ENCODE peak calls at places on chromosomes 5 and 9, in ten cellular contexts. D is GM12865, M is cardiac muscle cell, H is WERI-Rb-1, C is stomach, K is fibroblast of lung, X is pancreas, V is brain microvascular endothelial cell, P is HFF-Myc, I is lung. N is an unnamed sample.

GRCh38 chr9:14203366-14204056 is 110.4 kb downstream of the NFIB start:
- DNase-seq in D (no peak), M (peak), H (no peak), C (peak), K (peak), X (peak), V (peak), P (no peak), I (peak), N (peak)

GRCh38 chr9:133278161-133279131 is 3.4 kb upstream of the ABO start:
- DNase-seq in D (no peak), M (no peak), H (no peak), C (peak), K (no peak), X (no peak), V (no peak), P (no peak), I (no peak), N (no peak)

GRCh38 chr5:149221326-149221725 is 50.3 kb upstream of the AFAP1L1 start:
- DNase-seq in D (no peak), M (peak), H (no peak), C (no peak), K (peak), X (no peak), V (no peak), P (no peak), I (no peak), N (peak)

GRCh38 chr5:76294573-76294972 is 108.5 kb upstream of the IQGAP2 start:
- DNase-seq in D (peak), M (no peak), H (no peak), C (no peak), K (no peak), X (no peak), V (peak), P (no peak), I (no peak), N (no peak)

GRCh38 chr5:52786937-52787599 is 648 bp upstream of the ITGA1 start:
- DNase-seq in D (peak), M (peak), H (peak), C (peak), K (no peak), X (peak), V (no peak), P (no peak), I (peak), N (no peak)

GRCh38 chr9:128911529-128912035 is 9.2 kb upstream of the PHYHD1 start:
- DNase-seq in D (no peak), M (peak), H (no peak), C (no peak), K (peak), X (no peak), V (peak), P (no peak), I (peak), N (peak)

GRCh38 chr5:89929834-89930233 is 479.7 kb downstream of the CETN3 start:
- DNase-seq in D (no peak), M (peak), H (no peak), C (no peak), K (peak), X (no peak), V (no peak), P (no peak), I (no peak), N (peak)

GRCh38 chr5:6399978-6400910 is 21.9 kb upstream of the MED10 start:
- DNase-seq in D (no peak), M (peak), H (no peak), C (no peak), K (peak), X (no peak), V (peak), P (peak), I (no peak), N (peak)

GRCh38 chr9:81522721-81523551 is 166.4 kb downstream of the TLE1 start:
- DNase-seq in D (peak), M (peak), H (peak), C (no peak), K (peak), X (no peak), V (peak), P (peak), I (no peak), N (peak)

GRCh38 chr9:114745108-114745848 is 60.6 kb downstream of the TNFSF15 start:
- DNase-seq in D (no peak), M (peak), H (no peak), C (no peak), K (peak), X (no peak), V (peak), P (no peak), I (no peak), N (peak)

GRCh38 chr9:967851-968641 is 8.4 kb upstream of the DMRT3 start:
- DNase-seq in D (no peak), M (no peak), H (no peak), C (no peak), K (no peak), X (no peak), V (no peak), P (no peak), I (peak), N (no peak)

GRCh38 chr9:5632540-5632939 is 3.6 kb downstream of the RIC1 start:
- DNase-seq in D (peak), M (no peak), H (no peak), C (no peak), K (no peak), X (no peak), V (no peak), P (no peak), I (no peak), N (no peak)

GRCh38 chr9:104686081-104686480 is 8.2 kb upstream of the OR13D1 start:
- DNase-seq in D (peak), M (no peak), H (no peak), C (no peak), K (no peak), X (no peak), V (no peak), P (no peak), I (no peak), N (no peak)

GRCh38 chr9:14007199-14007769 is 306.7 kb downstream of the NFIB start:
- DNase-seq in D (no peak), M (no peak), H (no peak), C (no peak), K (no peak), X (no peak), V (no peak), P (no peak), I (no peak), N (no peak)

GRCh38 chr9:110426052-110426709 is 88.5 kb upstream of the TXNDC8 start:
- DNase-seq in D (no peak), M (peak), H (no peak), C (no peak), K (peak), X (no peak), V (no peak), P (no peak), I (no peak), N (peak)

GRCh38 chr9:121651295-121652036 is at the start of gene DAB2IP:
- DNase-seq in D (no peak), M (peak), H (peak), C (peak), K (peak), X (peak), V (no peak), P (no peak), I (no peak), N (peak)

GRCh38 chr5:81948349-81948748 is 23.5 kb upstream of the ATG10 start:
- DNase-seq in D (no peak), M (peak), H (no peak), C (no peak), K (peak), X (no peak), V (no peak), P (no peak), I (peak), N (peak)

GRCh38 chr5:143055596-143056330 is 285.6 kb downstream of the ARHGAP26 start:
- DNase-seq in D (peak), M (peak), H (no peak), C (no peak), K (peak), X (no peak), V (no peak), P (no peak), I (no peak), N (peak)

GRCh38 chr9:113921366-113921765 is 45.3 kb downstream of the ZNF618 start:
- DNase-seq in D (no peak), M (no peak), H (no peak), C (no peak), K (no peak), X (no peak), V (no peak), P (no peak), I (no peak), N (no peak)

GRCh38 chr5:141476132-141476909 is 555 bp downstream of the PCDHGC3 start:
- DNase-seq in D (peak), M (peak), H (no peak), C (peak), K (peak), X (peak), V (peak), P (peak), I (no peak), N (peak)

GRCh38 chr5:148910686-148911361 is 84.4 kb downstream of the ADRB2 start:
- DNase-seq in D (no peak), M (peak), H (no peak), C (peak), K (peak), X (no peak), V (peak), P (no peak), I (peak), N (peak)

GRCh38 chr5:40634154-40634553 is 45.6 kb upstream of the PTGER4 start:
- DNase-seq in D (no peak), M (no peak), H (no peak), C (no peak), K (no peak), X (no peak), V (no peak), P (no peak), I (no peak), N (no peak)

GRCh38 chr9:136530472-136531089 is 15.3 kb downstream of the NOTCH1 start:
- DNase-seq in D (no peak), M (no peak), H (no peak), C (no peak), K (no peak), X (no peak), V (no peak), P (no peak), I (no peak), N (no peak)

GRCh38 chr5:78562719-78563330 is 85.7 kb downstream of the LHFPL2 start:
- DNase-seq in D (no peak), M (no peak), H (peak), C (no peak), K (no peak), X (peak), V (no peak), P (no peak), I (no peak), N (no peak)

GRCh38 chr9:4297795-4298254 is 2.0 kb downstream of the GLIS3 start:
- DNase-seq in D (peak), M (peak), H (peak), C (peak), K (peak), X (peak), V (peak), P (no peak), I (peak), N (peak)

GRCh38 chr5:50968296-50969206 is 302.1 kb downstream of the PARP8 start:
- DNase-seq in D (no peak), M (no peak), H (no peak), C (no peak), K (no peak), X (no peak), V (no peak), P (no peak), I (no peak), N (no peak)

GRCh38 chr5:84385705-84386104 is 1.0 kb upstream of the EDIL3 start:
- DNase-seq in D (no peak), M (no peak), H (no peak), C (no peak), K (no peak), X (no peak), V (no peak), P (no peak), I (no peak), N (no peak)

DNA sequence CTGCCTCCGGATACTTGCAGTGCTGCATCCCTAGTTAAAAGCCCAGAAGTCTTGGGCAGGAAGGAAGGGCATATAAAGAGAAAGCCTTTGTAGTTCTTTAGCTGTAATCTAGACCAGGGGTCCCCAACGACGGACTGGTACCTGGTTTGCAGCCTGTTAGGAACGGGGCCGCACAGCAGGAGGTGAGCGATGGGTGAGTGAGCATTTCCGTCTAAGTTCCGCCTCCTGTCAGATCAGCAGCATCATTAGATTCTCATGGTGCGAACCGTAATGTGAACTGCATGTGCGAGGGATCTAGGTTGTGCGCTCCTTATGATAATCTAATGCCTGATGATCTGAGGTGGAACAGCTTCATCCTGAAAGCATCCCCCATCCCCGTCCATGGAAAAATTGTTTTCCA is 1.6 kb upstream of the SMIM15 start:
- DNase-seq in D (no peak), M (no peak), H (no peak), C (no peak), K (no peak), X (no peak), V (no peak), P (no peak), I (no peak), N (no peak)
- H3K4me3 ChIP-seq in D (no peak), M (peak), H (no peak), C (no peak), K (peak), X (no peak), V (no peak), P (peak), I (no peak), N (no peak)

GRCh38 chr5:9549941-9550340 is 4.1 kb upstream of the SEMA5A start:
- DNase-seq in D (no peak), M (no peak), H (no peak), C (no peak), K (peak), X (no peak), V (peak), P (no peak), I (no peak), N (no peak)
- TF ChIP-seq CTCF in D (no peak), M (no peak), H (no peak), C (no peak), K (no peak), X (no peak), V (no peak), P (no peak), I (no peak), N (no peak)

GRCh38 chr9:78437721-78438610 is 141.0 kb downstream of the PSAT1 start:
- DNase-seq in D (no peak), M (no peak), H (peak), C (no peak), K (no peak), X (no peak), V (no peak), P (no peak), I (no peak), N (no peak)

GRCh38 chr9:78436873-78437272 is 139.9 kb downstream of the PSAT1 start:
- DNase-seq in D (no peak), M (no peak), H (no peak), C (no peak), K (no peak), X (no peak), V (no peak), P (no peak), I (no peak), N (no peak)

GRCh38 chr9:78439866-78440830 is 143.2 kb downstream of the PSAT1 start:
- DNase-seq in D (no peak), M (no peak), H (no peak), C (no peak), K (no peak), X (no peak), V (no peak), P (no peak), I (no peak), N (no peak)

GRCh38 chr9:78439192-78439865 is 142.4 kb downstream of the PSAT1 start:
- DNase-seq in D (peak), M (peak), H (peak), C (peak), K (peak), X (peak), V (peak), P (peak), I (peak), N (peak)

DNA sequence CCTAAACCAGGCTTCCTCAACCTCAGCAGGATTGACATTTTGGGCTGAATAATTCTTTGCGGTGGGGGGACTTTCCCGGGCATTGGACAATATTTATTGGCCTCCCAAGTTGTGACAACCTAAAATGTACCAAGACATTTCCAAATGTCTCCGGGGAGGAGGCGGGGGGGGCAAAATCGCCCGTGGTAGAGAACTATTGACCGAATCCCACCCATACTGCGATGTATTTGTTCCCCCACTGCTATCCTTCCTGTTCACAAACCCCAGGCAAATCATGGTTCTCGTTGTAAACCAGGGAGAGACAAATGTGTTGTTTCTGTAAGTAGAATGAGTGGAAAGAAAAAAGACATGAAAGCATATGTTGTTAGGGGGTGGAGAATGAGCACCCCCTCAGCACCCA is 141.8 kb downstream of the PSAT1 start:
- DNase-seq in D (no peak), M (no peak), H (no peak), C (no peak), K (no peak), X (no peak), V (no peak), P (no peak), I (no peak), N (no peak)
- H3K4me3 ChIP-seq in D (no peak), M (no peak), H (peak), C (no peak), K (no peak), X (no peak), V (no peak), P (no peak), I (no peak), N (no peak)

GRCh38 chr5:177458122-177458681 is 11.6 kb downstream of the PRR7 start:
- DNase-seq in D (no peak), M (no peak), H (no peak), C (no peak), K (no peak), X (no peak), V (no peak), P (no peak), I (no peak), N (no peak)

GRCh38 chr5:177455661-177456590 is 9.3 kb downstream of the PRR7 start:
- DNase-seq in D (peak), M (peak), H (peak), C (peak), K (peak), X (peak), V (peak), P (no peak), I (peak), N (peak)

GRCh38 chr5:177458912-177459350 is 12.3 kb downstream of the PRR7 start:
- DNase-seq in D (no peak), M (peak), H (no peak), C (no peak), K (peak), X (no peak), V (peak), P (no peak), I (no peak), N (no peak)

GRCh38 chr5:177456591-177456964 is 10.0 kb downstream of the PRR7 start:
- DNase-seq in D (no peak), M (no peak), H (no peak), C (no peak), K (no peak), X (no peak), V (no peak), P (no peak), I (no peak), N (no peak)

DNA sequence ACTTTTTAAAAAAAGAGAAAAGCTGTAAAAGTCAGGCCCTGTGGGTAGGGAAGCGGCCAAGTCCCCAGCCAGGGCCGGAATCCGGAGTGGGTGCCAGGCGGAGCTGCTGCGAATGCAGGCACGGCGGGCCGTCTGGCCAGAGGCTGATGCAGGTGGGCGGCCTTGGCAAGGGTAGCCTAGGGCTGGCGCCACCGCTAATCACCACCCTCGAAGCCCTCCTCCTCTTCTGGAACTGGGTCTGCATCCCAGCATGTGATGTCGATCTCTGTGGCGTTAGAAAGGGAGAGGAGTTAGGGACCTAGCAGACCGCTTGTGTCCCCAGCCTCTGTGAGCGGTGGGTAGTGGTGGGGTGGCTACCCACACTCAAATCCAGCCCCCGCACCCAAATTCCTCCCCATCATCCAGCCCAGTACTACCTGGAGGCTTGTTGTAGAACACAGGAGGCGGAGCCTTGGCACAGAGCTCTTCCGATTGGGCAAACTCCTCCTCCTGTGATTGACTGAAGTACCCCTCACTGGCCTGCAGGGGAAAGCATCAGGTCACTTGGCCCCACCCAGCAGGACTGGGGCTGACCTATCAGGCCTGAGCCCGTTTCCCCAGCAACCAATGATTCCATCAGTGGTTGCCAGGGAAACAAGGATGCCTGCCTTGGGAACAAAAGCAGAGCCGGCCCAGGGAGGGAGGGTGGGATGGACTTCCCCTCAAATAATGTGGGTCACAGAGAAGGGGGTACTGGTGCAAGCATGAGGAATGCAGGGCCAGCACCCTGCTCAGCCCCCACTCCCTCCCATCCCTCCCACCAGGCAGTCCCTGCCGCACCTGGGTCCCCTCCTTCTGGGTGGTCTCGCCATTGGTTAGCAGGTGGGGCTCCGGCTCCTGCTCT is 10.9 kb downstream of the PRR7 start:
- DNase-seq in D (peak), M (peak), H (peak), C (peak), K (peak), X (no peak), V (peak), P (peak), I (peak), N (peak)
- TF ChIP-seq CTCF in D (peak), M (peak), H (peak), C (peak), K (peak), X (no peak), V (peak), P (peak), I (no peak), N (peak)

GRCh38 chr5:96128204-96128864 is 166.7 kb upstream of the ELL2 start:
- DNase-seq in D (no peak), M (no peak), H (no peak), C (no peak), K (no peak), X (no peak), V (no peak), P (no peak), I (no peak), N (no peak)

GRCh38 chr5:96124589-96124988 is 162.9 kb upstream of the ELL2 start:
- DNase-seq in D (no peak), M (no peak), H (no peak), C (no peak), K (peak), X (no peak), V (no peak), P (no peak), I (no peak), N (peak)

GRCh38 chr5:96123418-96123817 is 161.8 kb upstream of the ELL2 start:
- DNase-seq in D (no peak), M (no peak), H (no peak), C (no peak), K (no peak), X (no peak), V (no peak), P (no peak), I (no peak), N (no peak)

GRCh38 chr5:96127538-96127937 is 165.9 kb upstream of the ELL2 start:
- DNase-seq in D (no peak), M (no peak), H (no peak), C (no peak), K (no peak), X (no peak), V (no peak), P (no peak), I (no peak), N (no peak)

GRCh38 chr5:96125335-96125891 is 163.8 kb upstream of the ELL2 start:
- DNase-seq in D (no peak), M (peak), H (no peak), C (no peak), K (peak), X (no peak), V (no peak), P (no peak), I (no peak), N (peak)
- H3K4me3 ChIP-seq in D (no peak), M (no peak), H (no peak), C (no peak), K (peak), X (no peak), V (no peak), P (no peak), I (no peak), N (no peak)

DNA sequence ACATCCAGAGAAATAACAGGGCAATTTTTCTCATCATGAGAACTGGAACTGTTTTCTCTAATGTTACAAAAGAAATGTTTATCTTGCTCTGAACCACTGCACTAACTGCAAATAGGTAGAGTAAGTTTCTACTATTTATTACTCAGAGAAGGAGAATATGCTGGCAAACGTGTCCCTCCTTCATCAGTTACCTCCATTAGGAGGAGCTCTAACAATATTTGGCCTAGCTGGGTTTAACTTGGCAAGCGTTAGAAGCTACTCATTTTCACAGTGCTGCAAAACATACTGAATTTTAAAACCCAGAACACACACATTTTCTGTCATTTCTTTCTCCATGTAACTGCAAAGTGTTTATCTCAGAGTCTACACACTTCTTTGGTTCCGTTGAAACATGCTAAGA is 101.0 kb upstream of the GABRG2 start:
- DNase-seq in D (peak), M (no peak), H (no peak), C (no peak), K (no peak), X (no peak), V (no peak), P (no peak), I (no peak), N (no peak)
- TF ChIP-seq CTCF in D (peak), M (no peak), H (peak), C (no peak), K (no peak), X (no peak), V (no peak), P (no peak), I (no peak), N (no peak)

N was measured in fibroblast of pulmonary artery.